ENCODE peak calls at places on chromosomes 7 and 10, in five cellular contexts. O, R, G, E and M are unnamed samples.

GRCh38 chr10:124341768-124342135 is 77.0 kb downstream of the OAT start:
- DNase-seq in O (peak), R (no peak), G (no peak), E (no peak), M (no peak)

GRCh38 chr10:31961264-31961663 is 32.6 kb upstream of the ARHGAP12 start:
- DNase-seq in O (no peak), R (no peak), G (no peak), E (no peak), M (no peak)

GRCh38 chr10:22103701-22104100 is 100.2 kb upstream of the DNAJC1 start:
- DNase-seq in O (no peak), R (no peak), G (peak), E (no peak), M (no peak)

GRCh38 chr7:140005754-140006503 is 56.8 kb downstream of the PARP12 start:
- DNase-seq in O (no peak), R (peak), G (peak), E (peak), M (peak)

GRCh38 chr7:17506601-17507000 is 208.1 kb downstream of the AHR start:
- DNase-seq in O (no peak), R (no peak), G (no peak), E (no peak), M (no peak)

GRCh38 chr7:144720139-144720538 is 115.7 kb downstream of the TPK1 start:
- DNase-seq in O (no peak), R (no peak), G (no peak), E (no peak), M (peak)

GRCh38 chr10:126224967-126225671 is 163.2 kb downstream of the ADAM12 start:
- DNase-seq in O (no peak), R (no peak), G (no peak), E (no peak), M (no peak)

GRCh38 chr10:9608592-9608991 is 1409.1 kb upstream of the CELF2 start:
- DNase-seq in O (no peak), R (no peak), G (no peak), E (no peak), M (no peak)

GRCh38 chr7:1255083-1255816 is 22.6 kb downstream of the UNCX start:
- DNase-seq in O (no peak), R (no peak), G (no peak), E (no peak), M (no peak)

GRCh38 chr7:64877714-64878610 is 25.1 kb upstream of the ZNF273 start:
- DNase-seq in O (no peak), R (no peak), G (peak), E (no peak), M (no peak)

GRCh38 chr7:112103246-112103645 is 103.0 kb downstream of the DOCK4 start:
- DNase-seq in O (no peak), R (no peak), G (no peak), E (no peak), M (no peak)

GRCh38 chr7:156079156-156079555 is 266.9 kb upstream of the SHH start:
- DNase-seq in O (no peak), R (no peak), G (no peak), E (no peak), M (no peak)

GRCh38 chr7:26588511-26588910 is 275.9 kb downstream of the SKAP2 start:
- DNase-seq in O (no peak), R (no peak), G (no peak), E (no peak), M (no peak)

GRCh38 chr10:68423522-68423921 is 16.4 kb upstream of the RUFY2 start:
- DNase-seq in O (no peak), R (no peak), G (no peak), E (no peak), M (no peak)

GRCh38 chr10:75476985-75477384 is 45.6 kb downstream of the LRMDA start:
- DNase-seq in O (no peak), R (no peak), G (no peak), E (no peak), M (no peak)

GRCh38 chr10:44300666-44301649 is 83.9 kb downstream of the CXCL12 start:
- DNase-seq in O (peak), R (no peak), G (no peak), E (no peak), M (no peak)

GRCh38 chr10:119104653-119105024 is 726 bp downstream of the DENND10 start:
- DNase-seq in O (no peak), R (no peak), G (no peak), E (no peak), M (peak)

GRCh38 chr7:123769371-123769770 is 20.6 kb upstream of the WASL start:
- DNase-seq in O (no peak), R (peak), G (no peak), E (no peak), M (no peak)

GRCh38 chr10:13787015-13787421 is 200.3 kb downstream of the PRPF18 start:
- DNase-seq in O (peak), R (no peak), G (no peak), E (no peak), M (no peak)

GRCh38 chr10:102652170-102652926 is 8.1 kb downstream of the TRIM8 start:
- DNase-seq in O (peak), R (no peak), G (no peak), E (no peak), M (no peak)

GRCh38 chr10:130361351-130362105 is 225.3 kb downstream of the GLRX3 start:
- DNase-seq in O (no peak), R (no peak), G (no peak), E (no peak), M (no peak)

GRCh38 chr7:17807242-17807641 is 133.1 kb downstream of the SNX13 start:
- DNase-seq in O (no peak), R (no peak), G (peak), E (peak), M (peak)

GRCh38 chr10:102656026-102656425 is 11.7 kb downstream of the TRIM8 start:
- DNase-seq in O (no peak), R (no peak), G (no peak), E (no peak), M (no peak)

GRCh38 chr10:114458955-114459354 is 54.7 kb upstream of the AFAP1L2 start:
- DNase-seq in O (no peak), R (peak), G (peak), E (peak), M (peak)

GRCh38 chr7:88020953-88021650 is 87.1 kb downstream of the ADAM22 start:
- DNase-seq in O (no peak), R (no peak), G (no peak), E (no peak), M (no peak)

GRCh38 chr7:82964150-82964882 is 198.4 kb downstream of the PCLO start:
- DNase-seq in O (no peak), R (no peak), G (no peak), E (no peak), M (no peak)

GRCh38 chr10:99766282-99766681 is 16.2 kb upstream of the ABCC2 start:
- DNase-seq in O (peak), R (no peak), G (no peak), E (no peak), M (no peak)

GRCh38 chr10:77943086-77943901 is 16.7 kb upstream of the DLG5 start:
- DNase-seq in O (no peak), R (peak), G (peak), E (no peak), M (no peak)

GRCh38 chr10:89206402-89207180 is 526 bp downstream of the CH25H start:
- DNase-seq in O (no peak), R (no peak), G (no peak), E (no peak), M (peak)

GRCh38 chr10:124450010-124450782 is at the start of gene NKX1-2:
- DNase-seq in O (no peak), R (no peak), G (no peak), E (no peak), M (peak)

GRCh38 chr7:1591876-1592275 is 22.0 kb upstream of the PSMG3 start:
- DNase-seq in O (no peak), R (no peak), G (no peak), E (no peak), M (no peak)

GRCh38 chr10:8050561-8051108 is 3.9 kb upstream of the GATA3 start:
- DNase-seq in O (no peak), R (peak), G (no peak), E (no peak), M (no peak)

GRCh38 chr7:20514364-20514763 is 101.1 kb upstream of the ABCB5 start:
- DNase-seq in O (peak), R (no peak), G (no peak), E (no peak), M (no peak)

GRCh38 chr7:101106387-101106786 is 20.5 kb upstream of the SERPINE1 start:
- DNase-seq in O (no peak), R (no peak), G (no peak), E (no peak), M (no peak)

GRCh38 chr10:128060341-128060851 is 65.8 kb downstream of the MKI67 start:
- DNase-seq in O (no peak), R (no peak), G (no peak), E (no peak), M (no peak)

GRCh38 chr7:151875862-151876111 is 1.1 kb downstream of the PRKAG2 start:
- DNase-seq in O (no peak), R (no peak), G (peak), E (no peak), M (no peak)

GRCh38 chr7:159031750-159032149 is 112.9 kb downstream of the VIPR2 start:
- DNase-seq in O (no peak), R (no peak), G (no peak), E (no peak), M (no peak)

DNA sequence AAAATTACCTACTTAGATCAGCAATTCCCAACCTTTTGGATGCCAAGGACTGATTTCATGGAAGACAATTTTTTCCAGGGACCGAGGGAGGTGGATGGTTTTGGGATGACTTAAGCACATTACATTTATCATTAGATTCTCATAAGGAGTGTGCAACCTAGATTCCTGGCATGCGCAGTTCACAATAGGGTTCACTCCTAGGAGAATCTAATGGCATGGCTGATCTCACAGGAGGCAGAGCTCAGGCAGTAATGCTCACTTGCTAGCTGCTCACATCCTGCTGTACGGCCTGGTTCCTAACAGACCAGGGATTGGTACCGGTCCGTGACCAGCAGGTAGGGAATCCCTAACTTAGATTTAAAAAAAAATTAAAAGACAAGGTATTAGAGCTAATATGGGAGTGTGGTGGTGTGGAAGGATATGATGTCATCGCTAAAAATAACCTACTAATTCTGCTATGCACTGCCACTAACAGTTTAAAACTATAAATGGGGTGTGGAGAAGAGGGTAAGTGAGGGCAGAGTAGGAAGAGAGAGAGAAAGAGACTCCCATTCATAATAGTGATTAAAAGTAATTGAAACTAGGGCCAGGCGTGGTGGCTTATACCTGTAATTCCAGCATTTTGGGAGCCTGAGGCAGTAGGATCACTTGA is 282.7 kb downstream of the BAMBI start:
- DNase-seq in O (no peak), R (no peak), G (no peak), E (no peak), M (no peak)
- TF ChIP-seq USF2 in O (no peak), R (no peak), G (no peak), E (no peak), M (no peak)

GRCh38 chr10:69498711-69499471 is 47.6 kb downstream of the TSPAN15 start:
- DNase-seq in O (no peak), R (no peak), G (no peak), E (no peak), M (no peak)
- TF ChIP-seq SP1 in O (no peak), R (no peak), G (no peak), E (no peak), M (no peak)

GRCh38 chr10:16809074-16809718 is 8.0 kb downstream of the RSU1 start:
- DNase-seq in O (no peak), R (peak), G (peak), E (no peak), M (peak)
- TF ChIP-seq CREB1 in O (no peak), R (no peak), G (no peak), E (no peak), M (no peak)

DNA sequence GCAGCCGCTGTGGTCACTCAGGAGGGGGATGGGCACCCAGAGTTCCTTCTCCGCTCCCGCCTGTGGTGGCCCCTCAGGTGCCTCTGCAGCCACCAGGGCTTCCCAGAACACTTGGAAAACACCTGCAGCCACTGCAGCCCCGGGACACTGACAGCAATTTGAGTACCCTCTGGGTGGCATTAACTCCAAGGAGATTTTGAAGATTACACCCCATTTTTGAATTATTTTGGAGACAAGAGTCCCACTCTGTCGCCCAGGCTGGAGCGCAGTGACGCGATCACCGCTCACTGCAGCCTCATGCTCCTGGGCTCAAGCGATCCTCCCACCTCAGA is 32.2 kb downstream of the IL15RA start:
- DNase-seq in O (no peak), R (no peak), G (no peak), E (no peak), M (no peak)
- TF ChIP-seq USF2 in O (no peak), R (no peak), G (no peak), E (no peak), M (no peak)

GRCh38 chr10:110828525-110828924 is 43.2 kb upstream of the PDCD4 start:
- DNase-seq in O (no peak), R (no peak), G (no peak), E (no peak), M (no peak)

GRCh38 chr10:110829721-110830410 is 41.9 kb upstream of the PDCD4 start:
- DNase-seq in O (no peak), R (no peak), G (no peak), E (no peak), M (no peak)

GRCh38 chr10:110827872-110828271 is 43.9 kb upstream of the PDCD4 start:
- DNase-seq in O (no peak), R (no peak), G (no peak), E (no peak), M (no peak)

GRCh38 chr10:110825510-110825909 is 46.2 kb upstream of the PDCD4 start:
- DNase-seq in O (no peak), R (no peak), G (no peak), E (no peak), M (no peak)

GRCh38 chr10:110827410-110827809 is 44.3 kb upstream of the PDCD4 start:
- DNase-seq in O (no peak), R (peak), G (no peak), E (no peak), M (no peak)
- TF ChIP-seq SP1 in O (no peak), R (no peak), G (no peak), E (no peak), M (no peak)

DNA sequence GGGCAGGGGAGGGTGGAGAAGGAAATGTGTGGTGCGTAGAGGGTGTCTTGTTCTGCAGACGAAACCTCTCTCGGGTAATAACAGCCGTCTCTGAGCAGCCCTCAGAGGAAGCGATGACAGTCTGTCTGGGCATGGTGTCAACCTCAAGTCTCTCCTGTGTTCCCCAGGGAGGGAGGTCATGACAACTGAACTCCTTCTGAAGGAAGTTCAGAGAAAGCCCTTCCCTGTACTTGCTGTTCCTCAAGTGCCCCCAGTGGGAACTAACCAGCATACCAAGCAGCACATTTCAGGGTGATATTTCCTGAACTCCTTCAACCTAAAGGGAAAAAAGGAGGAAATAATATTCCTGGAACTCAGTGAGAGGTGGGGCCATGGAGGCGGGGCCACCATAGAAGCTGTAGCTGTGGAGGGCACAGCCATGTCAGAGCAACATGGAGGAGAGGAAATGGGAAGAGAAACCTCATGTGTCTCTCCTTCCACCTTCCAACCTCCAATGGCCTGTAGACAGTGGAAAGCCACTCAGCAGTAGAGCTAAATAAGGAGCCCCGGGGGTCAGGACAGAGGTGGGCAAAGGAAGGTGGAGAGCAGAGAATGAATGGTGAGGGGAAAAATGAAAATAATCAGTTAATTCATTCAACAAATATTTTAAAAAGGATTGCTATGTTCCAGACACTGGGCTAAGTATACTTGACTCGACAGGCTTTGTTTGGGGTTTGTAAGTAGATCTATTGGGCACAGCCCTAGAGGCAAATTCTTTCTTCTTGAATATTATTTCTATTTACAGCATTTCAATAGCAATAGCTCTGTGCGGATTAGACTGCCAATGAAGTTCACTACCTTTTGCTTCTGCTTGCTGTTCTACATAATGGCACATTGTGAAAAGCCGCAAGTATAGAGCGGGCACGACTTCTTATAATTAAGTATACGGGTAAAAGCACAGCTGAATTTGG is 61.0 kb upstream of the AOAH start:
- DNase-seq in O (peak), R (no peak), G (no peak), E (no peak), M (no peak)
- TF ChIP-seq CREB1 in O (no peak), R (no peak), G (no peak), E (no peak), M (no peak)

GRCh38 chr10:4191354-4191753 is 406.3 kb upstream of the KLF6 start:
- DNase-seq in O (no peak), R (no peak), G (no peak), E (no peak), M (no peak)
- TF ChIP-seq USF2 in O (no peak), R (no peak), G (no peak), E (no peak), M (no peak)

GRCh38 chr7:81499262-81500116 is 270.4 kb downstream of the HGF start:
- DNase-seq in O (peak), R (peak), G (peak), E (no peak), M (no peak)
- TF ChIP-seq SP1 in O (no peak), R (no peak), G (no peak), E (no peak), M (no peak)

GRCh38 chr7:75737856-75738603 is 711 bp downstream of the HIP1 start:
- DNase-seq in O (no peak), R (no peak), G (peak), E (no peak), M (peak)
- TF ChIP-seq CREB1 in O (no peak), R (no peak), G (no peak), E (no peak), M (no peak)

GRCh38 chr7:106819546-106819945 is 45.5 kb upstream of the PIK3CG start:
- DNase-seq in O (no peak), R (no peak), G (no peak), E (no peak), M (no peak)

GRCh38 chr7:106818736-106819135 is 46.3 kb upstream of the PIK3CG start:
- DNase-seq in O (no peak), R (no peak), G (no peak), E (no peak), M (no peak)

GRCh38 chr7:106824458-106824857 is 40.6 kb upstream of the PIK3CG start:
- DNase-seq in O (no peak), R (no peak), G (no peak), E (no peak), M (no peak)

GRCh38 chr7:106820321-106821217 is 44.5 kb upstream of the PIK3CG start:
- DNase-seq in O (no peak), R (no peak), G (no peak), E (no peak), M (no peak)

GRCh38 chr7:106823631-106824030 is 41.5 kb upstream of the PIK3CG start:
- DNase-seq in O (no peak), R (peak), G (no peak), E (no peak), M (no peak)
- TF ChIP-seq USF2 in O (no peak), R (no peak), G (no peak), E (no peak), M (no peak)